ENCODE peak calls at places on chromosomes 7 and 10, in seven cellular contexts. L is heart left ventricle, Z is ascending aorta, P is OCI-LY7, D is IMR-90, J is A549, I is foreskin fibroblast. C is an unnamed sample.

GRCh38 chr10:86648706-86649426 is 5.5 kb upstream of the OPN4 start:
- DNase-seq in D (peak), P (no peak), Z (no peak), L (peak), J (peak), I (peak), C (peak)

GRCh38 chr10:61350068-61350467 is 103.1 kb downstream of the TMEM26 start:
- DNase-seq in J (no peak), P (no peak), D (no peak), Z (no peak), I (no peak), L (no peak), C (no peak)

GRCh38 chr7:110774066-110774465 is 316.9 kb upstream of the LRRN3 start:
- DNase-seq in J (no peak), D (no peak), I (no peak), P (no peak), Z (no peak), L (no peak), C (no peak)

GRCh38 chr10:865257-865656 is 66.2 kb downstream of the LARP4B start:
- DNase-seq in D (no peak), J (no peak), P (no peak), I (no peak), L (no peak), Z (no peak), C (no peak)

GRCh38 chr7:133839129-133839528 is 288.0 kb upstream of the LRGUK start:
- DNase-seq in Z (no peak), P (no peak), L (no peak), J (no peak), D (no peak), I (no peak), C (no peak)

GRCh38 chr7:51592822-51593221 is 276.2 kb upstream of the COBL start:
- DNase-seq in J (no peak), I (no peak), P (no peak), Z (no peak), D (no peak), L (no peak), C (no peak)

GRCh38 chr7:16668049-16668858 is 22.3 kb downstream of the BZW2 start:
- DNase-seq in L (peak), Z (no peak), J (peak), I (peak), P (no peak), D (peak), C (peak)

GRCh38 chr7:33921216-33921938 is 16.0 kb downstream of the BMPER start:
- DNase-seq in D (peak), J (no peak), I (peak), P (no peak), L (peak), Z (no peak), C (peak)

GRCh38 chr7:137642031-137642430 is 204.7 kb downstream of the DGKI start:
- DNase-seq in J (no peak), L (no peak), I (peak), P (no peak), D (no peak), Z (no peak), C (no peak)

GRCh38 chr10:60122190-60122589 is 215.8 kb upstream of the CCDC6 start:
- DNase-seq in L (no peak), Z (no peak), J (no peak), P (no peak), D (no peak), I (no peak), C (no peak)

GRCh38 chr7:29965030-29965429 is 24.6 kb downstream of the SCRN1 start:
- DNase-seq in I (no peak), P (no peak), D (no peak), L (no peak), Z (no peak), J (no peak), C (no peak)

GRCh38 chr7:90999989-91000979 is 263.9 kb upstream of the FZD1 start:
- DNase-seq in L (no peak), P (no peak), Z (no peak), I (peak), J (no peak), D (peak), C (no peak)

GRCh38 chr7:80427218-80427617 is 84.6 kb downstream of the GNAT3 start:
- DNase-seq in L (no peak), D (no peak), I (no peak), J (no peak), P (no peak), Z (no peak), C (no peak)

GRCh38 chr10:82867056-82867455 is 992.1 kb downstream of the NRG3 start:
- DNase-seq in D (no peak), P (no peak), J (no peak), Z (no peak), I (no peak), L (no peak), C (peak)

GRCh38 chr10:117537904-117538524 is 4.5 kb upstream of the EMX2 start:
- DNase-seq in Z (no peak), I (no peak), L (no peak), J (no peak), P (no peak), D (no peak), C (no peak)

GRCh38 chr10:83886871-83887270 is 252.4 kb upstream of the GHITM start:
- DNase-seq in L (no peak), Z (no peak), J (no peak), D (no peak), P (no peak), I (no peak), C (no peak)

GRCh38 chr10:120014031-120014430 is 121.5 kb downstream of the SEC23IP start:
- DNase-seq in L (no peak), D (no peak), P (no peak), J (no peak), I (no peak), Z (no peak), C (no peak)

GRCh38 chr7:131686833-131687232 is 130.4 kb upstream of the PODXL start:
- DNase-seq in Z (no peak), I (no peak), P (no peak), J (no peak), D (no peak), L (no peak), C (no peak)

GRCh38 chr7:105600720-105601550 is 19.6 kb upstream of the EFCAB10 start:
- DNase-seq in D (no peak), J (no peak), Z (no peak), I (no peak), P (no peak), L (no peak), C (no peak)

GRCh38 chr7:151390594-151391357 is 19.1 kb downstream of the WDR86 start:
- DNase-seq in I (no peak), P (no peak), J (no peak), D (no peak), L (no peak), Z (no peak), C (no peak)

GRCh38 chr10:117136391-117136975 is 1.6 kb downstream of the VAX1 start:
- DNase-seq in I (no peak), J (no peak), Z (no peak), D (no peak), P (no peak), L (no peak), C (no peak)

GRCh38 chr7:131495679-131496498 is 60.5 kb downstream of the PODXL start:
- DNase-seq in I (no peak), P (no peak), Z (no peak), L (no peak), D (no peak), J (no peak), C (no peak)

GRCh38 chr10:132463333-132464255 is 66.6 kb downstream of the PWWP2B start:
- DNase-seq in P (no peak), Z (no peak), L (no peak), J (no peak), I (peak), D (no peak), C (no peak)

GRCh38 chr10:99845837-99846382 is 63.5 kb downstream of the ABCC2 start:
- DNase-seq in Z (no peak), P (peak), J (peak), I (peak), D (peak), L (peak), C (peak)

GRCh38 chr7:80659120-80660055 is 20.9 kb downstream of the CD36 start:
- DNase-seq in Z (no peak), I (peak), J (peak), D (peak), L (no peak), P (peak), C (no peak)

GRCh38 chr7:92875719-92876118 is 39.3 kb upstream of the CDK6 start:
- DNase-seq in L (no peak), D (peak), Z (no peak), P (no peak), J (no peak), I (no peak), C (no peak)

GRCh38 chr7:81499262-81500116 is 270.4 kb downstream of the HGF start:
- DNase-seq in D (peak), J (peak), Z (no peak), P (peak), L (peak), I (peak), C (peak)

GRCh38 chr7:9083837-9084236 is 650.4 kb downstream of the NXPH1 start:
- DNase-seq in Z (no peak), D (no peak), J (no peak), P (no peak), L (no peak), I (no peak), C (no peak)

GRCh38 chr7:94332571-94332970 is 62.1 kb upstream of the COL1A2 start:
- DNase-seq in L (no peak), D (no peak), P (no peak), I (no peak), Z (no peak), J (no peak), C (no peak)

GRCh38 chr7:151896486-151896885 is 19.6 kb upstream of the PRKAG2 start:
- DNase-seq in J (no peak), I (no peak), Z (no peak), D (no peak), L (no peak), P (no peak), C (no peak)

GRCh38 chr10:117721883-117722282 is 179.3 kb downstream of the EMX2 start:
- DNase-seq in Z (no peak), P (no peak), J (no peak), D (no peak), L (no peak), I (no peak), C (no peak)

GRCh38 chr7:29898301-29898700 is 91.3 kb downstream of the SCRN1 start:
- DNase-seq in J (no peak), Z (no peak), D (no peak), P (no peak), L (no peak), I (no peak), C (no peak)

DNA sequence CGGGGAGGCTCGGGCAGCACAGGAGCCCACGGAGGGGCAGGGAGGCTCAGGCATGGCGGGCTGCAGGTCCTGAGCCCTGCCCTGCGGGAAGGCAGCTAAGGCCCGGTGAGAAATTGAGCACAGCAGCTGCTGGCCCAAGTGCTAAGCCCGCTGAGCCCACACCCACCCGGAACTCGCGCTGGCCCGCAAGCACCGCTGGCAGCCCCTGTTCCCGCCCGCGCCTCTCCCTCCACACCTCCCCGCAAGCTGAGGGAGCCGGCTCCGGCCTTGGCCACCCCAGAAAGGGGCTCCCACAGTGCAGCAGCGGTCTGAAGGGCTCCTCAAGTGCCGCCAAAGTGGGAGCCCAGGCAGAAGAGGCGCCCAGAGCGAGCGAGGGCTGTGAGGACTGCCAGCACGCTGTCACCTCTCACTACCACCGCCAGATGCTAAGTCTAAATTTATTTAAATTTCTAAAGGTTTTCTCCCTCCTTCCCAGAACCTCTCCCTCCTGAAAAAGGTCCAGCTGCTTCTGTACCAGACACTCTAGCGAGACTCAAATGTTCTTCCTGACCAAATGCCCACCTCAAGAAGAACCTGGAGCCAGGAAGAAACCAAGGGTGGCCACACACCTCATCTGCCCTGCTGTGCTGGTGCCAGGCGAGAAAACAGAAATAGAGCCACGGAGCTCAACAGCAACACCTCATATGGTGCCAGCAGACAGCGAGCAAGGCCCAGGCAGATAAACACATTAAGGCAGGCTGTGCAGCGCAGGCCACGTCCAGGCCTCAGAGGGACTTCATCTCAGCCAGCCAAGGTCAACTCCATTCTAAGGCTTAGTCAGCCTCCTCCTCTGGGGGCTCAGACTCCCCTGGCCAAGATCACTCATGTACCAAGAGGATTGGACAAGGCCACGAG is 47.0 kb downstream of the KCNMA1 start:
- DNase-seq in J (no peak), D (no peak), I (no peak), P (no peak), Z (peak), L (no peak), C (no peak)
- H3K4me3 ChIP-seq in J (no peak), D (no peak), I (no peak), P (no peak), Z (peak), L (no peak), C (no peak)

DNA sequence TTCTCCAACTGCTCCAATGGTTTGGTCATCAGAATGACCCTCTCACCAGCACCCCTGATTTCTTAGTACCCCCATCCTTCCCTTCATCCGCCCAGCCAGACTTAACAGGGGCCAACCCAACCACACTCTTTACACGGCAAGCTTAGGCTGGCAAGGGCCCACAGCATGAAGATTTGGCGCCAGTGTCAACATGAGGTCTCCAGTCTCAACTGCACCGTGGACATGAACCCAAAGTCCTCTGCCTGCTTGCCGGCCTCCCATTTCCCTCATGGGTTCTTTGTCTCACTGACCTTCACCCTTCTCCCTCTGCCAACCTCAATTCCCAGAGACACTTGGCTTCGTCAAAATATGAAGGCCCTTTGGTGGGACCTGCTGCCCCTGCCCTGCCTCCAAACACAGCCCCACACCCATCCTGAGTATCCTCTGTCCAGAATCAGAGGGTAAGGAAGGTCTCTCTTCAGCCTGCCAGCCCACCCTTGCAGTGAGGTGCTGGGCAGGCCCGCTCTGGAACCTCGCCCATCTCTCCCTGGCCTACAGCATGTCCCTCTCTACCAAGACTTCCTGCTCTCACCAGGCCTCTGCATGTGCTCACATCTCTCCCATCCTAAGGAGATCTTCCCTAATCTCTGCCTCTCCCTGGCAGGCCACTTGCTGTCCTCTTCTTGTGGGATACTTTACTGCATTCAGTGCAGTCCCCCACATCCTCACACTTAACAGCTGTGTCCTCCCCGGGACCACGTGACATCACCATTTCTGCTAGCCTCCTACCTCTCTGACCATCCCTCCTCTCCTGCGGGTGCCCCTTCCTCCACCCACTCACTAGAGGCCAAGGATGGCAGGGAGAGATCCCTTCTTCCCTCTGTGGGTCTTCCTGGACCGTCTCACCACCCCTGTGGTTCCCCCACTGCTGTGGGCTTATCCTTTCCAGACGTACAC is 91.7 kb upstream of the ZMIZ1 start:
- DNase-seq in P (no peak), J (no peak), Z (no peak), I (peak), D (no peak), L (no peak), C (no peak)
- H3K4me3 ChIP-seq in P (no peak), J (no peak), Z (no peak), I (no peak), D (no peak), L (no peak), C (no peak)

GRCh38 chr10:74930962-74931361 is 104.6 kb downstream of the KAT6B start:
- DNase-seq in L (no peak), I (no peak), D (no peak), J (no peak), Z (no peak), P (no peak), C (no peak)

GRCh38 chr10:74926791-74927585 is 100.6 kb downstream of the KAT6B start:
- DNase-seq in I (no peak), P (no peak), D (no peak), J (no peak), L (no peak), Z (no peak), C (no peak)

GRCh38 chr10:74927701-74928100 is 101.3 kb downstream of the KAT6B start:
- DNase-seq in L (no peak), P (no peak), D (peak), I (peak), Z (no peak), J (no peak), C (no peak)

GRCh38 chr10:74929197-74929596 is 102.8 kb downstream of the KAT6B start:
- DNase-seq in Z (no peak), P (no peak), I (peak), L (no peak), D (peak), J (no peak), C (no peak)

DNA sequence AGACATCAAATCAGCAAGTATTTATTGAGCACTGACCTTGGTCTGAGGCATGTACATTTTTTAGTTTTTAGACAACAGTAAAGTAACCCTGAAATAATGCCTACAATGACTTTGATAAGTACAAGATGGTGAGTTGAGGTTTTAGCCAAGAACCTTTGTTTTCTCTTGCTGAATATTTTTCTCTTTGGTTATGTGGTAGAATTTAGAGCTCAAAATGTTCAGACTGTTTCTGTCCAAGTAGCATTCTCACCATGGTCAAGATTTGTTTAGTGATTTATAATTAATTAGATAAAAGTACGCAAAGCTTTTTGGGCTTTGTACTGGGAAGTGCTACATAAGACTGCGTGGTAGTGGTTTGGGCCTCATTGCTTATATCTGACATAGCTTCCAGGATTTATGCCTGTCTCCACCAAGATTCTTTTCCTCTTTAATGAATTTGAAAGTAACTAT is 102.4 kb downstream of the KAT6B start:
- DNase-seq in P (no peak), L (no peak), J (no peak), D (peak), Z (no peak), I (peak), C (no peak)
- H3K4me3 ChIP-seq in P (no peak), L (no peak), J (no peak), D (no peak), Z (peak), I (peak), C (no peak)

GRCh38 chr10:101224910-101225823 is 4.1 kb downstream of the LBX1 start:
- DNase-seq in D (no peak), I (no peak), Z (no peak), P (no peak), J (no peak), L (no peak), C (no peak)
- H3K4me3 ChIP-seq in D (no peak), I (no peak), Z (peak), P (no peak), J (peak), L (peak), C (peak)

GRCh38 chr10:112208292-112208691 is 24.7 kb upstream of the GPAM start:
- DNase-seq in Z (no peak), P (no peak), L (no peak), J (no peak), I (no peak), D (peak), C (no peak)

GRCh38 chr10:112210672-112211071 is 27.1 kb upstream of the GPAM start:
- DNase-seq in I (no peak), Z (no peak), D (no peak), P (no peak), J (no peak), L (no peak), C (no peak)

GRCh38 chr10:112209534-112210200 is 26.1 kb upstream of the GPAM start:
- DNase-seq in I (no peak), D (no peak), Z (no peak), P (no peak), L (no peak), J (no peak), C (no peak)

GRCh38 chr10:112213098-112213823 is 29.7 kb upstream of the GPAM start:
- DNase-seq in P (no peak), Z (no peak), I (no peak), L (no peak), J (no peak), D (no peak), C (no peak)

GRCh38 chr10:112208981-112209380 is 25.4 kb upstream of the GPAM start:
- DNase-seq in P (no peak), Z (no peak), D (no peak), I (no peak), L (no peak), J (no peak), C (no peak)
- H3K4me3 ChIP-seq in P (no peak), Z (no peak), D (no peak), I (no peak), L (no peak), J (no peak), C (no peak)

DNA sequence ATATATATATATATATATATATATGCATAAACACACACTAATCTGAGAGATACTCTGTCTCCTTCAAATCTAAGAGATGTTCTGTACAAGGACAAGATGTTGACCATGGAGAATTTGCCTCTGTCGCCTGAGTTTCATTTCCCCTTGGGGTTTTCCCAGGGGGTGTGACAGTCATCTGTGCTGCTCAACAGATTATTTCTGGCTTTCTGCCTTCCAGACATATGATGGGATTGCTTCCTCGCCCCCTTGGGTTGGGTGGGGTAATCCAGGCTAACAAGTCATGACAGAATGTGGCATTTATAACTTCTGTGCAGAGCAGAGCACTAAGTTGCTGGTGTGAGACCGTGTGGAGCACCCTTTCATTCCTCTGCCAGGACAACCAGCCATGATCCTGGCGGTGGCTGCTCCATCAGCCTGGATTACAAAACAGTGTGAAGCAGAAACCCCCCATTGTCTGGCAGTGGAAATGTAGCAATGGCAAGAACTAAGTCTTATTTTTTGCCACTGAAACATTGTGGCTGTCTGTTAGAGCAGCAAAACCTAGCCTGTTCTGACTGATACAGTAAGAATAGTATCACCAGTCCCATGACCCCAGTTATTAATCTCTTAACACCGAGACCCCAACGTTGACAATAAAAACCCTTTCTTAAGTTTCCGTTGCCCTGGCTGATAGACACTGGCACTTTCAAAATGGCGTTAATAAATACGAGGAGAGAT is 13.7 kb upstream of the USP6NL start:
- DNase-seq in I (no peak), P (peak), J (no peak), Z (no peak), L (no peak), D (no peak), C (no peak)
- H3K4me3 ChIP-seq in I (no peak), P (peak), J (no peak), Z (no peak), L (no peak), D (no peak), C (no peak)

C was measured in skeletal muscle cell.